ENCODE peak calls at places on chromosome 22, in six cellular contexts. W is Right ventricle myocardium superior; N is activated naive CD8-positive, alpha-beta T cell treated with anti-CD3 and anti-CD28 coated beads, Interleukin-2, amount 50 U/mL, for 24 hours; L is IMR-90; P is heart right ventricle; X is CD8-positive, alpha-beta T cell. E is an unnamed sample.

GRCh38 chr22:47618180-47618579 is 855.7 kb downstream of the TBC1D22A start:
- DNase-seq in W (no peak), N (no peak), L (no peak), P (no peak), X (no peak), E (no peak)

GRCh38 chr22:47996446-47996857 is 1234.0 kb downstream of the TBC1D22A start:
- DNase-seq in W (no peak), N (no peak), L (no peak), P (no peak), X (no peak), E (no peak)

GRCh38 chr22:36613958-36614357 is 85.0 kb upstream of the EIF3D start:
- DNase-seq in W (no peak), N (no peak), L (peak; percentile 39), P (no peak), X (no peak), E (no peak)

GRCh38 chr22:42177891-42178336 is 47.3 kb upstream of the CYP2D6 start:
- DNase-seq in W (no peak), N (no peak), L (no peak), P (no peak), X (no peak), E (no peak)

GRCh38 chr22:19626666-19627065 is 87.6 kb upstream of the SEPTIN5 start:
- DNase-seq in W (no peak), N (no peak), L (no peak), P (no peak), X (no peak), E (no peak)

GRCh38 chr22:16949561-16949960 is 58.5 kb downstream of the GAB4 start:
- DNase-seq in W (no peak), N (peak; percentile 16), L (no peak), P (no peak), X (no peak), E (no peak)

GRCh38 chr22:44369241-44369652 is 56.5 kb upstream of the SHISAL1 start:
- DNase-seq in W (peak; percentile 24), N (no peak), L (no peak), P (no peak), X (no peak), E (no peak)

GRCh38 chr22:20549232-20549841 is 41.9 kb downstream of the MED15 start:
- DNase-seq in W (no peak), N (peak; percentile 50), L (no peak), P (no peak), X (peak; percentile 61), E (peak; percentile 76)

GRCh38 chr22:48736593-48737460 is 1090.8 kb downstream of the BRD1 start:
- DNase-seq in W (no peak), N (no peak), L (no peak), P (no peak), X (no peak), E (no peak)

GRCh38 chr22:37571258-37571991 is 8.5 kb downstream of the LGALS2 start:
- DNase-seq in W (no peak), N (no peak), L (peak; percentile 26), P (no peak), X (no peak), E (no peak)

GRCh38 chr22:19971276-19972124 is 29.9 kb upstream of the TXNRD2 start:
- DNase-seq in W (no peak), N (no peak), L (no peak), P (no peak), X (no peak), E (no peak)

GRCh38 chr22:42160251-42160650 is 29.6 kb upstream of the CYP2D6 start:
- DNase-seq in W (no peak), N (no peak), L (no peak), P (no peak), X (no peak), E (no peak)

GRCh38 chr22:31286360-31287255 is 5.7 kb downstream of the PIK3IP1 start:
- DNase-seq in W (no peak), N (peak; percentile 55), L (no peak), P (no peak), X (peak; percentile 46), E (peak; percentile 87)

GRCh38 chr22:49735411-49736311 is 92.0 kb downstream of the BRD1 start:
- DNase-seq in W (no peak), N (no peak), L (no peak), P (no peak), X (no peak), E (no peak)

GRCh38 chr22:38638734-38639133 is 17.5 kb downstream of the FAM227A start:
- DNase-seq in W (no peak), N (no peak), L (peak; percentile 18), P (no peak), X (no peak), E (no peak)

GRCh38 chr22:37443977-37444376 is 16.7 kb upstream of the ELFN2 start:
- DNase-seq in W (no peak), N (no peak), L (no peak), P (no peak), X (no peak), E (no peak)

GRCh38 chr22:44024288-44024908 is at the start of gene PARVB:
- DNase-seq in W (peak; percentile 69), N (peak; percentile 32), L (no peak), P (no peak), X (no peak), E (peak; percentile 9)

GRCh38 chr22:31615940-31616314 is 46.1 kb downstream of the PISD start:
- DNase-seq in W (no peak), N (no peak), L (no peak), P (no peak), X (no peak), E (no peak)

GRCh38 chr22:42856179-42856864 is 751 bp downstream of the ARFGAP3 start:
- DNase-seq in W (peak; percentile 73), N (peak; percentile 57), L (peak; percentile 22), P (peak; percentile 79), X (peak; percentile 51), E (no peak)

GRCh38 chr22:50537765-50538164 is 7.9 kb upstream of the KLHDC7B start:
- DNase-seq in W (peak; percentile 39), N (no peak), L (no peak), P (no peak), X (no peak), E (no peak)

GRCh38 chr22:38981659-38982007 is 514 bp upstream of the APOBEC3B start:
- DNase-seq in W (no peak), N (no peak), L (no peak), P (no peak), X (no peak), E (no peak)

GRCh38 chr22:36086170-36086490 is 57.5 kb upstream of the RBFOX2 start:
- DNase-seq in W (no peak), N (no peak), L (no peak), P (no peak), X (no peak), E (no peak)

GRCh38 chr22:19569976-19570375 is 45.8 kb upstream of the CLDN5 start:
- DNase-seq in W (no peak), N (no peak), L (no peak), P (no peak), X (no peak), E (no peak)

GRCh38 chr22:31083923-31084810 is 3.0 kb downstream of the SMTN start:
- DNase-seq in W (no peak), N (no peak), L (no peak), P (no peak), X (no peak), E (no peak)

GRCh38 chr22:41052661-41053490 is 39.5 kb upstream of the EP300 start:
- DNase-seq in W (no peak), N (no peak), L (peak; percentile 84), P (no peak), X (no peak), E (no peak)

GRCh38 chr22:32204856-32205722 is at the start of gene RFPL2:
- DNase-seq in W (no peak), N (no peak), L (peak; percentile 1), P (no peak), X (no peak), E (peak; percentile 54)

GRCh38 chr22:23078462-23078787 is 8.1 kb downstream of the GNAZ start:
- DNase-seq in W (no peak), N (no peak), L (no peak), P (no peak), X (no peak), E (no peak)

GRCh38 chr22:29060931-29061330 is 700 bp downstream of the C22orf31 start:
- DNase-seq in W (no peak), N (no peak), L (no peak), P (no peak), X (no peak), E (no peak)

GRCh38 chr22:28112548-28113043 is 193.5 kb upstream of the PITPNB start:
- DNase-seq in W (peak; percentile 74), N (no peak), L (peak; percentile 43), P (peak; percentile 51), X (no peak), E (no peak)

GRCh38 chr22:29799217-29799680 is 32.1 kb downstream of the UQCR10 start:
- DNase-seq in W (peak; percentile 93), N (no peak), L (peak; percentile 94), P (peak; percentile 90), X (no peak), E (no peak)

GRCh38 chr22:36334081-36334831 is 53.5 kb downstream of the MYH9 start:
- DNase-seq in W (peak; percentile 67), N (peak; percentile 53), L (no peak), P (no peak), X (no peak), E (no peak)